ENCODE peak calls at places on chromosomes 16 and 17, in nine cellular contexts. One of them, this sample, is unnamed.
A peak's percentile ranks its signal among the peaks of the same experiment; 100 is the strongest.

GRCh38 chr16:29761882-29762281 is 16.1 kb upstream of the C16orf54 start:
- DNase-seq in BJ: no peak
- DNase-seq in GM06990: no peak
- DNase-seq in HL-60: no peak
- DNase-seq in heart left ventricle: no peak
- DNase-seq in GM23248: no peak
- DNase-seq in effector memory CD4-positive, alpha-beta T cell: no peak
- DNase-seq in kidney epithelial cell: no peak
- DNase-seq in breast epithelium: no peak
- DNase-seq in this sample: no peak

GRCh38 chr17:81868674-81869220 is 2.4 kb downstream of the ARHGDIA start:
- DNase-seq in BJ: no peak
- DNase-seq in GM06990: no peak
- DNase-seq in HL-60: no peak
- DNase-seq in heart left ventricle: no peak
- DNase-seq in GM23248: peak; percentile 78
- DNase-seq in effector memory CD4-positive, alpha-beta T cell: no peak
- DNase-seq in kidney epithelial cell: peak; percentile 39
- DNase-seq in breast epithelium: no peak
- DNase-seq in this sample: no peak

GRCh38 chr17:9229160-9229825 is 208.0 kb downstream of the NTN1 start:
- DNase-seq in BJ: no peak
- DNase-seq in GM06990: no peak
- DNase-seq in HL-60: no peak
- DNase-seq in heart left ventricle: no peak
- DNase-seq in GM23248: no peak
- DNase-seq in effector memory CD4-positive, alpha-beta T cell: no peak
- DNase-seq in kidney epithelial cell: no peak
- DNase-seq in breast epithelium: no peak
- DNase-seq in this sample: no peak

GRCh38 chr17:75878174-75878998 is at the start of gene TRIM47:
- DNase-seq in BJ: no peak
- DNase-seq in GM06990: peak; percentile 59
- DNase-seq in HL-60: no peak
- DNase-seq in heart left ventricle: peak; percentile 83
- DNase-seq in GM23248: peak; percentile 72
- DNase-seq in effector memory CD4-positive, alpha-beta T cell: no peak
- DNase-seq in kidney epithelial cell: no peak
- DNase-seq in breast epithelium: no peak
- DNase-seq in this sample: no peak

GRCh38 chr17:8939496-8940334 is 25.8 kb downstream of the PIK3R5 start:
- DNase-seq in BJ: no peak
- DNase-seq in GM06990: peak; percentile 78
- DNase-seq in HL-60: no peak
- DNase-seq in heart left ventricle: no peak
- DNase-seq in GM23248: no peak
- DNase-seq in effector memory CD4-positive, alpha-beta T cell: no peak
- DNase-seq in kidney epithelial cell: no peak
- DNase-seq in breast epithelium: no peak
- DNase-seq in this sample: no peak

GRCh38 chr16:48133455-48134226 is 22.2 kb downstream of the ABCC12 start:
- DNase-seq in BJ: no peak
- DNase-seq in GM06990: no peak
- DNase-seq in HL-60: no peak
- DNase-seq in heart left ventricle: no peak
- DNase-seq in GM23248: no peak
- DNase-seq in effector memory CD4-positive, alpha-beta T cell: no peak
- DNase-seq in kidney epithelial cell: no peak
- DNase-seq in breast epithelium: no peak
- DNase-seq in this sample: no peak

GRCh38 chr16:19589771-19590302 is 34.3 kb downstream of the VPS35L start:
- DNase-seq in BJ: peak; percentile 58
- DNase-seq in GM06990: peak; percentile 20
- DNase-seq in HL-60: no peak
- DNase-seq in heart left ventricle: no peak
- DNase-seq in GM23248: peak; percentile 91
- DNase-seq in effector memory CD4-positive, alpha-beta T cell: no peak
- DNase-seq in kidney epithelial cell: no peak
- DNase-seq in breast epithelium: no peak
- DNase-seq in this sample: no peak

GRCh38 chr16:69567031-69567680 is 1.4 kb downstream of the NFAT5 start:
- DNase-seq in BJ: no peak
- DNase-seq in GM06990: peak; percentile 37
- DNase-seq in HL-60: no peak
- DNase-seq in heart left ventricle: no peak
- DNase-seq in GM23248: peak; percentile 58
- DNase-seq in effector memory CD4-positive, alpha-beta T cell: no peak
- DNase-seq in kidney epithelial cell: no peak
- DNase-seq in breast epithelium: no peak
- DNase-seq in this sample: peak; percentile 23

GRCh38 chr16:17205279-17206139 is 265.3 kb downstream of the XYLT1 start:
- DNase-seq in BJ: peak; percentile 71
- DNase-seq in GM06990: no peak
- DNase-seq in HL-60: no peak
- DNase-seq in heart left ventricle: no peak
- DNase-seq in GM23248: peak; percentile 44
- DNase-seq in effector memory CD4-positive, alpha-beta T cell: no peak
- DNase-seq in kidney epithelial cell: no peak
- DNase-seq in breast epithelium: no peak
- DNase-seq in this sample: no peak

GRCh38 chr16:21980032-21980431 is 20.9 kb downstream of the PDZD9 start:
- DNase-seq in BJ: no peak
- DNase-seq in GM06990: no peak
- DNase-seq in HL-60: no peak
- DNase-seq in heart left ventricle: no peak
- DNase-seq in GM23248: no peak
- DNase-seq in effector memory CD4-positive, alpha-beta T cell: no peak
- DNase-seq in kidney epithelial cell: no peak
- DNase-seq in breast epithelium: no peak
- DNase-seq in this sample: no peak

GRCh38 chr16:58500329-58501241 is 642 bp downstream of the NDRG4 start:
- DNase-seq in BJ: no peak
- DNase-seq in GM06990: no peak
- DNase-seq in HL-60: no peak
- DNase-seq in heart left ventricle: no peak
- DNase-seq in GM23248: peak; percentile 20
- DNase-seq in effector memory CD4-positive, alpha-beta T cell: no peak
- DNase-seq in kidney epithelial cell: no peak
- DNase-seq in breast epithelium: peak; percentile 51
- DNase-seq in this sample: no peak
- H3K4me3 ChIP-seq in BJ: peak overlapping the region; percentile 46
- H3K4me3 ChIP-seq in GM06990: peak overlapping the region; percentile 44
- H3K4me3 ChIP-seq in HL-60: no peak overlapping the region
- H3K4me3 ChIP-seq in heart left ventricle: peak overlapping the region; percentile 39
- H3K4me3 ChIP-seq in GM23248: peak overlapping the region; percentile 56
- H3K4me3 ChIP-seq in effector memory CD4-positive, alpha-beta T cell: peak overlapping the region; percentile 64
- H3K4me3 ChIP-seq in kidney epithelial cell: peak overlapping the region; percentile 56
- H3K4me3 ChIP-seq in breast epithelium: peak overlapping the region; percentile 51
- H3K4me3 ChIP-seq in this sample: peak overlapping the region; percentile 40

GRCh38 chr17:10771142-10771541 is 32.8 kb downstream of the TMEM238L start:
- DNase-seq in BJ: no peak
- DNase-seq in GM06990: no peak
- DNase-seq in HL-60: no peak
- DNase-seq in heart left ventricle: no peak
- DNase-seq in GM23248: no peak
- DNase-seq in effector memory CD4-positive, alpha-beta T cell: no peak
- DNase-seq in kidney epithelial cell: no peak
- DNase-seq in breast epithelium: peak; percentile 3
- DNase-seq in this sample: no peak

GRCh38 chr17:10775058-10775457 is 28.8 kb downstream of the TMEM238L start:
- DNase-seq in BJ: no peak
- DNase-seq in GM06990: no peak
- DNase-seq in HL-60: no peak
- DNase-seq in heart left ventricle: no peak
- DNase-seq in GM23248: no peak
- DNase-seq in effector memory CD4-positive, alpha-beta T cell: no peak
- DNase-seq in kidney epithelial cell: no peak
- DNase-seq in breast epithelium: peak; percentile 7
- DNase-seq in this sample: no peak

GRCh38 chr17:10775740-10776333 is 28.1 kb downstream of the TMEM238L start:
- DNase-seq in BJ: no peak
- DNase-seq in GM06990: no peak
- DNase-seq in HL-60: no peak
- DNase-seq in heart left ventricle: no peak
- DNase-seq in GM23248: no peak
- DNase-seq in effector memory CD4-positive, alpha-beta T cell: no peak
- DNase-seq in kidney epithelial cell: no peak
- DNase-seq in breast epithelium: no peak
- DNase-seq in this sample: no peak

GRCh38 chr17:10769840-10770239 is 34.1 kb downstream of the TMEM238L start:
- DNase-seq in BJ: no peak
- DNase-seq in GM06990: no peak
- DNase-seq in HL-60: no peak
- DNase-seq in heart left ventricle: no peak
- DNase-seq in GM23248: no peak
- DNase-seq in effector memory CD4-positive, alpha-beta T cell: no peak
- DNase-seq in kidney epithelial cell: no peak
- DNase-seq in breast epithelium: peak; percentile 12
- DNase-seq in this sample: no peak

GRCh38 chr17:10772425-10773380 is 31.2 kb downstream of the TMEM238L start:
- DNase-seq in BJ: no peak
- DNase-seq in GM06990: no peak
- DNase-seq in HL-60: peak; percentile 7
- DNase-seq in heart left ventricle: no peak
- DNase-seq in GM23248: no peak
- DNase-seq in effector memory CD4-positive, alpha-beta T cell: no peak
- DNase-seq in kidney epithelial cell: no peak
- DNase-seq in breast epithelium: peak; percentile 38
- DNase-seq in this sample: no peak
- H3K4me3 ChIP-seq in BJ: no peak overlapping the region
- H3K4me3 ChIP-seq in GM06990: no peak overlapping the region
- H3K4me3 ChIP-seq in HL-60: no peak overlapping the region
- H3K4me3 ChIP-seq in heart left ventricle: no peak overlapping the region
- H3K4me3 ChIP-seq in GM23248: no peak overlapping the region
- H3K4me3 ChIP-seq in effector memory CD4-positive, alpha-beta T cell: no peak overlapping the region
- H3K4me3 ChIP-seq in kidney epithelial cell: no peak overlapping the region
- H3K4me3 ChIP-seq in breast epithelium: no peak overlapping the region
- H3K4me3 ChIP-seq in this sample: no peak overlapping the region

DNA sequence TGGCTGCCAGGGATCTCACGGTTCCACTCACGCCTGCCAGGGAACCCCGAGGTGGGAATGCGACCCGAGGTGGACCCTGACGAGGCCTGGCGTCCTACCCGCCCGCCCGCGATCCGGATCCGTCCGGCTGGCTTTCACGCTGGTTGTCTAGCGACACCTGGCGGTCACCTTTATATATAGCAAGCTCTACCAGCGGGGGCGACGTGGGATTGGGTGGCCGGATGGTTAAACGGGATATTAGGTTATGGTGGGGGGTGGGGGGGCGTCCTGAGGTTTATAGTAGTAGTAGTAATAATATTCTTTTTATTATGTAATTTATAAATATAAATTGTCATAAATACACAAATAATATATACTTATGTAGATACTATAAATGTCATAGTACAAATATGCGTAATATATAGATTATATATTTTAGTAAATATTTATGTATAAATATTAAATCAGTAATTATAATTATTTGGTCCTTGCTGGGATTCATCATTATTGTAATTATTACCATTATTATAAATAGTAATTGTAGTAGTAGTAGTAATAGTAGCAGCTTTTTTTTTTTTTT is 136.9 kb downstream of the KCNJ12 start:
- DNase-seq in BJ: no peak
- DNase-seq in GM06990: peak; percentile 54
- DNase-seq in HL-60: peak; percentile 49
- DNase-seq in heart left ventricle: peak; percentile 79
- DNase-seq in GM23248: peak; percentile 82
- DNase-seq in effector memory CD4-positive, alpha-beta T cell: peak; percentile 52
- DNase-seq in kidney epithelial cell: no peak
- DNase-seq in breast epithelium: peak; percentile 77
- DNase-seq in this sample: no peak
- H3K4me3 ChIP-seq in BJ: no peak overlapping the region
- H3K4me3 ChIP-seq in GM06990: no peak overlapping the region
- H3K4me3 ChIP-seq in HL-60: no peak overlapping the region
- H3K4me3 ChIP-seq in heart left ventricle: peak overlapping the region; percentile 23
- H3K4me3 ChIP-seq in GM23248: peak overlapping the region; percentile 26
- H3K4me3 ChIP-seq in effector memory CD4-positive, alpha-beta T cell: no peak overlapping the region
- H3K4me3 ChIP-seq in kidney epithelial cell: no peak overlapping the region
- H3K4me3 ChIP-seq in breast epithelium: no peak overlapping the region
- H3K4me3 ChIP-seq in this sample: peak overlapping the region; percentile 32

GRCh38 chr17:57662021-57662420 is 83.1 kb downstream of the CCDC182 start:
- DNase-seq in BJ: no peak
- DNase-seq in GM06990: no peak
- DNase-seq in HL-60: no peak
- DNase-seq in heart left ventricle: no peak
- DNase-seq in GM23248: no peak
- DNase-seq in effector memory CD4-positive, alpha-beta T cell: no peak
- DNase-seq in kidney epithelial cell: no peak
- DNase-seq in breast epithelium: no peak
- DNase-seq in this sample: no peak

GRCh38 chr17:57663326-57664070 is 81.6 kb downstream of the CCDC182 start:
- DNase-seq in BJ: no peak
- DNase-seq in GM06990: no peak
- DNase-seq in HL-60: no peak
- DNase-seq in heart left ventricle: no peak
- DNase-seq in GM23248: peak; percentile 12
- DNase-seq in effector memory CD4-positive, alpha-beta T cell: no peak
- DNase-seq in kidney epithelial cell: no peak
- DNase-seq in breast epithelium: no peak
- DNase-seq in this sample: no peak

GRCh38 chr17:57665696-57666095 is 79.4 kb downstream of the CCDC182 start:
- DNase-seq in BJ: no peak
- DNase-seq in GM06990: no peak
- DNase-seq in HL-60: no peak
- DNase-seq in heart left ventricle: no peak
- DNase-seq in GM23248: no peak
- DNase-seq in effector memory CD4-positive, alpha-beta T cell: no peak
- DNase-seq in kidney epithelial cell: no peak
- DNase-seq in breast epithelium: peak; percentile 37
- DNase-seq in this sample: no peak

GRCh38 chr17:57665128-57665527 is 80.0 kb downstream of the CCDC182 start:
- DNase-seq in BJ: no peak
- DNase-seq in GM06990: no peak
- DNase-seq in HL-60: no peak
- DNase-seq in heart left ventricle: no peak
- DNase-seq in GM23248: no peak
- DNase-seq in effector memory CD4-positive, alpha-beta T cell: no peak
- DNase-seq in kidney epithelial cell: no peak
- DNase-seq in breast epithelium: peak; percentile 44
- DNase-seq in this sample: no peak

DNA sequence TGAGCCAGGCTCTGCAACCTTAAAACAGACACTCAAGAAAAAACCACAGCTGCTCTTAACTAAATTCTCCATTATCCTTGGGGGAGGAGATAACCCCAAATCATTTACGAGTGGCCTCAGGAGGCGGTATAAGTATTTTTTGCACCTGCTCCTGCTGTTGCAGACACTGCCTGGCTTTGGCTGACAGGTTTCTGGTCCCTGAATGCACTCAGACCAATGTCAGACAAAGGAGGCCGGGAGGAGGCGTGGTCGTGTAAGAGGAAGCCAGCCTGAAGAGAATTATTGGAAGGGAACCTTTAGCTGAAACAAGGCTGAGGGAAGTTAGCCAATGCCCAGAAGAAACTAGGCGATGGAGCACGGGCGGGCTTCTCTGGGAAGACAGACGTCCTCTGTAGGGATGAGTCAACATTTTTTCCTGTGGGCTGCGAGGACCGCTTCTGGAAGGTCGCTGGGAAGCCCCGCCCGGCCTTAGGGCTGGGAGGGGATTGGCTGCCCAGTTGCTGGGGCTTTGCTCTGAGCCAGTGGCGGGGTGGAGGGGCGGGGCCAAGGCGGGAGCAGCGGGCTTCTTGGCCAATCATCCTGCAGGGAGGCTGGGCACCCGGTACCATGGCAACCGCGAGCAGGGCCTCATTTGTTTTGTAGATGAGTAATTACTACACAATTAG is 82.3 kb downstream of the CCDC182 start:
- DNase-seq in BJ: peak; percentile 97
- DNase-seq in GM06990: peak; percentile 30
- DNase-seq in HL-60: peak; percentile 87
- DNase-seq in heart left ventricle: peak; percentile 97
- DNase-seq in GM23248: peak; percentile 99
- DNase-seq in effector memory CD4-positive, alpha-beta T cell: peak; percentile 5
- DNase-seq in kidney epithelial cell: peak; percentile 96
- DNase-seq in breast epithelium: peak; percentile 87
- DNase-seq in this sample: peak; percentile 78
- H3K4me3 ChIP-seq in BJ: peak overlapping the region; percentile 24
- H3K4me3 ChIP-seq in GM06990: no peak overlapping the region
- H3K4me3 ChIP-seq in HL-60: peak overlapping the region; percentile 12
- H3K4me3 ChIP-seq in heart left ventricle: peak overlapping the region; percentile 50
- H3K4me3 ChIP-seq in GM23248: peak overlapping the region; percentile 61
- H3K4me3 ChIP-seq in effector memory CD4-positive, alpha-beta T cell: no peak overlapping the region
- H3K4me3 ChIP-seq in kidney epithelial cell: no peak overlapping the region
- H3K4me3 ChIP-seq in breast epithelium: peak overlapping the region; percentile 29
- H3K4me3 ChIP-seq in this sample: peak overlapping the region; percentile 24